ENCODE peak calls at places on chromosomes 12 and 14, in six cellular contexts. One of them, this sample, is unnamed. For H3K4me1, H3K9me3 and H3K27me3, the result is how much of the 10 kb centered on the place peaks cover.

GRCh38 chr14:100765296-100765695 is 38.6 kb downstream of the DLK1 start:
- DNase-seq in tibial artery: peak
- DNase-seq in DND-41: no peak
- DNase-seq in NT2/D1: no peak
- DNase-seq in body of pancreas: no peak
- DNase-seq in ovary: no peak
- DNase-seq in this sample: no peak

GRCh38 chr14:74922752-74923401 is at the start of gene RPS6KL1:
- DNase-seq in DND-41: no peak
- DNase-seq in tibial artery: peak
- DNase-seq in ovary: peak
- DNase-seq in NT2/D1: peak
- DNase-seq in body of pancreas: peak
- DNase-seq in this sample: peak

GRCh38 chr12:15220961-15221885 is at the start of gene RERG:
- DNase-seq in NT2/D1: peak
- DNase-seq in DND-41: peak
- DNase-seq in tibial artery: peak
- DNase-seq in body of pancreas: peak
- DNase-seq in ovary: peak
- DNase-seq in this sample: peak

GRCh38 chr12:124428136-124428791 is 133.4 kb downstream of the RFLNA start:
- DNase-seq in ovary: no peak
- DNase-seq in NT2/D1: no peak
- DNase-seq in tibial artery: no peak
- DNase-seq in body of pancreas: peak
- DNase-seq in DND-41: no peak
- DNase-seq in this sample: no peak

GRCh38 chr12:112007945-112008344 is 5.0 kb downstream of the TMEM116 start:
- DNase-seq in tibial artery: no peak
- DNase-seq in ovary: no peak
- DNase-seq in DND-41: no peak
- DNase-seq in body of pancreas: no peak
- DNase-seq in NT2/D1: no peak
- DNase-seq in this sample: no peak

GRCh38 chr14:91744068-91744480 is 12.2 kb upstream of the CATSPERB start:
- DNase-seq in ovary: no peak
- DNase-seq in tibial artery: no peak
- DNase-seq in NT2/D1: no peak
- DNase-seq in DND-41: no peak
- DNase-seq in body of pancreas: peak
- DNase-seq in this sample: no peak

GRCh38 chr14:97723834-97724770 is 926.9 kb downstream of the VRK1 start:
- DNase-seq in tibial artery: no peak
- DNase-seq in ovary: no peak
- DNase-seq in NT2/D1: no peak
- DNase-seq in DND-41: peak
- DNase-seq in body of pancreas: no peak
- DNase-seq in this sample: peak

GRCh38 chr12:92021665-92022033 is 124.0 kb downstream of the BTG1 start:
- DNase-seq in body of pancreas: no peak
- DNase-seq in ovary: no peak
- DNase-seq in tibial artery: no peak
- DNase-seq in DND-41: no peak
- DNase-seq in NT2/D1: peak
- DNase-seq in this sample: no peak

GRCh38 chr12:49264466-49264872 is 413 bp upstream of the TUBA1C start:
- DNase-seq in body of pancreas: no peak
- DNase-seq in NT2/D1: no peak
- DNase-seq in tibial artery: no peak
- DNase-seq in DND-41: no peak
- DNase-seq in ovary: no peak
- DNase-seq in this sample: peak

GRCh38 chr12:19978193-19978592 is 390.1 kb upstream of the PDE3A start:
- DNase-seq in ovary: no peak
- DNase-seq in tibial artery: no peak
- DNase-seq in DND-41: no peak
- DNase-seq in body of pancreas: no peak
- DNase-seq in NT2/D1: no peak
- DNase-seq in this sample: no peak

GRCh38 chr12:85835810-85836715 is at the start of gene RASSF9:
- DNase-seq in DND-41: no peak
- DNase-seq in NT2/D1: no peak
- DNase-seq in body of pancreas: peak
- DNase-seq in ovary: peak
- DNase-seq in tibial artery: peak
- DNase-seq in this sample: no peak

GRCh38 chr12:121009744-121010143 is 6.5 kb downstream of the C12orf43 start:
- DNase-seq in DND-41: no peak
- DNase-seq in body of pancreas: peak
- DNase-seq in ovary: no peak
- DNase-seq in NT2/D1: peak
- DNase-seq in tibial artery: no peak
- DNase-seq in this sample: no peak

GRCh38 chr14:77219591-77219990 is 38.0 kb downstream of the TMEM63C start:
- DNase-seq in DND-41: no peak
- DNase-seq in tibial artery: no peak
- DNase-seq in ovary: no peak
- DNase-seq in body of pancreas: peak
- DNase-seq in NT2/D1: no peak
- DNase-seq in this sample: no peak

GRCh38 chr12:88360349-88360748 is 218.2 kb downstream of the TMTC3 start:
- DNase-seq in DND-41: no peak
- DNase-seq in tibial artery: no peak
- DNase-seq in body of pancreas: no peak
- DNase-seq in ovary: no peak
- DNase-seq in NT2/D1: no peak
- DNase-seq in this sample: no peak

GRCh38 chr12:119512772-119513497 is 80.6 kb upstream of the TMEM233 start:
- DNase-seq in tibial artery: no peak
- DNase-seq in ovary: no peak
- DNase-seq in NT2/D1: no peak
- DNase-seq in DND-41: peak
- DNase-seq in body of pancreas: no peak
- DNase-seq in this sample: no peak

GRCh38 chr14:101087614-101088394 is 184.3 kb upstream of the RTL1 start:
- DNase-seq in DND-41: no peak
- DNase-seq in body of pancreas: no peak
- DNase-seq in tibial artery: peak
- DNase-seq in ovary: no peak
- DNase-seq in NT2/D1: no peak
- DNase-seq in this sample: no peak

GRCh38 chr14:81268016-81268416 is 47.3 kb upstream of the GTF2A1 start:
- DNase-seq in ovary: no peak
- DNase-seq in NT2/D1: no peak
- DNase-seq in body of pancreas: no peak
- DNase-seq in tibial artery: no peak
- DNase-seq in DND-41: peak
- DNase-seq in this sample: no peak

GRCh38 chr12:80232873-80233272 is 133.5 kb downstream of the OTOGL start:
- DNase-seq in NT2/D1: no peak
- DNase-seq in body of pancreas: no peak
- DNase-seq in DND-41: no peak
- DNase-seq in ovary: no peak
- DNase-seq in tibial artery: no peak
- DNase-seq in this sample: no peak

GRCh38 chr12:4272014-4272975 is 1.3 kb upstream of the CCND2 start:
- DNase-seq in NT2/D1: peak
- DNase-seq in ovary: peak
- DNase-seq in body of pancreas: peak
- DNase-seq in tibial artery: peak
- DNase-seq in DND-41: peak
- DNase-seq in this sample: peak
- H3K4me1 ChIP-seq in NT2/D1: under half
- H3K4me1 ChIP-seq in ovary: under half
- H3K4me1 ChIP-seq in body of pancreas: half or more
- H3K4me1 ChIP-seq in tibial artery: half or more
- H3K4me1 ChIP-seq in DND-41: half or more
- H3K4me1 ChIP-seq in this sample: under half

GRCh38 chr12:43978546-43978945 is 142.7 kb downstream of the TMEM117 start:
- DNase-seq in DND-41: no peak
- DNase-seq in tibial artery: no peak
- DNase-seq in ovary: no peak
- DNase-seq in NT2/D1: no peak
- DNase-seq in body of pancreas: no peak
- DNase-seq in this sample: no peak

GRCh38 chr12:43981726-43982125 is 145.8 kb downstream of the TMEM117 start:
- DNase-seq in DND-41: no peak
- DNase-seq in ovary: no peak
- DNase-seq in NT2/D1: no peak
- DNase-seq in body of pancreas: no peak
- DNase-seq in tibial artery: no peak
- DNase-seq in this sample: no peak

GRCh38 chr12:43980627-43981191 is 144.8 kb downstream of the TMEM117 start:
- DNase-seq in DND-41: no peak
- DNase-seq in ovary: no peak
- DNase-seq in body of pancreas: no peak
- DNase-seq in tibial artery: no peak
- DNase-seq in NT2/D1: no peak
- DNase-seq in this sample: no peak

GRCh38 chr12:43979450-43979849 is 143.6 kb downstream of the TMEM117 start:
- DNase-seq in body of pancreas: no peak
- DNase-seq in DND-41: no peak
- DNase-seq in tibial artery: no peak
- DNase-seq in ovary: no peak
- DNase-seq in NT2/D1: no peak
- DNase-seq in this sample: no peak

DNA sequence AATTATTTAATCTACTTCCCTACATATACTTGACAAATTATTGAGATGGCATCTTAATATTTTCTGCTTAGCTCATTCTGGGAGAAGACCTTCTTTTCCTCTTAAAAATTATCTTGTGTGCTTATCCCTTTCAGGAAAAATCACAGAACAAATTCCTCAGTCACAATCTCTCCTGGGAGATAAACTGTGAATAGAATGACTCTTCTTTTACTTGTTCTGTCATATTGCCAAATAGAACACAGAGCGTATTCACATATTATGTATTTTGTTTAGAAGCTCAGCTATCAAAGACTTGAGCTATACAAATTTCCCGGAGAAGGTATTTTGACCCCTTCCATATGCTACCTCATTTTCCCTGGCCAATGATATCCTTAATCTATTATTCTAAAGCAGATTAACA is 146.7 kb downstream of the TMEM117 start:
- DNase-seq in ovary: no peak
- DNase-seq in NT2/D1: no peak
- DNase-seq in DND-41: no peak
- DNase-seq in tibial artery: no peak
- DNase-seq in body of pancreas: no peak
- DNase-seq in this sample: no peak
- H3K9me3 ChIP-seq in ovary: under half
- H3K9me3 ChIP-seq in NT2/D1: under half
- H3K9me3 ChIP-seq in DND-41: under half
- H3K9me3 ChIP-seq in tibial artery: under half
- H3K9me3 ChIP-seq in body of pancreas: under half
- H3K9me3 ChIP-seq in this sample: under half

GRCh38 chr12:116692605-116693004 is 45.3 kb downstream of the SPRING1 start:
- DNase-seq in NT2/D1: no peak
- DNase-seq in tibial artery: no peak
- DNase-seq in DND-41: no peak
- DNase-seq in body of pancreas: no peak
- DNase-seq in ovary: no peak
- DNase-seq in this sample: no peak
- H3K27me3 ChIP-seq in NT2/D1: under half
- H3K27me3 ChIP-seq in tibial artery: under half
- H3K27me3 ChIP-seq in DND-41: under half
- H3K27me3 ChIP-seq in body of pancreas: under half
- H3K27me3 ChIP-seq in ovary: under half
- H3K27me3 ChIP-seq in this sample: under half

DNA sequence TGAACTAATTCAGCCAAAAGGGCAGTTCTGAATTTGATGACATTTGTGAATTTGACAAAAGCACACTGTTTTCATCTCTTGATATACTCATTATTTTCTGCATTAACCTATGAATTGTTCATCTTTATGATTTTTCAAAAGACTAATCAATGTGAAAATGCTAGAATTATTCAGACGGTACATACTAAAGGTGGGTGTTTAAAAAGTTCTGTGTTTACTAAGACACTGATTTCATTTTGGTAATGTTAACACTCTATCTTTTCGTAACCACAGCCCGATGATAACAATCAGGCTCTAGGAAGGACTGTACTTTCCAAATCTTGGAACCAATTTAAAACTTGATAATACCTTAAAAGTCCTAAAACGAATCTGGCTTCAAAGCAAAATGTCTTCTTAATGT is 9.4 kb downstream of the AKAP5 start:
- DNase-seq in tibial artery: no peak
- DNase-seq in ovary: no peak
- DNase-seq in DND-41: no peak
- DNase-seq in body of pancreas: no peak
- DNase-seq in NT2/D1: no peak
- DNase-seq in this sample: no peak
- H3K4me1 ChIP-seq in tibial artery: under half
- H3K4me1 ChIP-seq in ovary: under half
- H3K4me1 ChIP-seq in DND-41: under half
- H3K4me1 ChIP-seq in body of pancreas: under half
- H3K4me1 ChIP-seq in NT2/D1: under half
- H3K4me1 ChIP-seq in this sample: under half

GRCh38 chr12:7293670-7294069 is 10.2 kb upstream of the ACSM4 start:
- DNase-seq in DND-41: no peak
- DNase-seq in tibial artery: no peak
- DNase-seq in NT2/D1: no peak
- DNase-seq in body of pancreas: no peak
- DNase-seq in ovary: no peak
- DNase-seq in this sample: no peak

GRCh38 chr12:7295529-7295928 is 8.3 kb upstream of the ACSM4 start:
- DNase-seq in ovary: no peak
- DNase-seq in body of pancreas: no peak
- DNase-seq in tibial artery: no peak
- DNase-seq in NT2/D1: no peak
- DNase-seq in DND-41: no peak
- DNase-seq in this sample: no peak

GRCh38 chr12:7292300-7292699 is 11.6 kb upstream of the ACSM4 start:
- DNase-seq in NT2/D1: no peak
- DNase-seq in DND-41: no peak
- DNase-seq in tibial artery: no peak
- DNase-seq in ovary: no peak
- DNase-seq in body of pancreas: no peak
- DNase-seq in this sample: no peak

GRCh38 chr12:7289743-7290142 is 14.1 kb upstream of the ACSM4 start:
- DNase-seq in DND-41: no peak
- DNase-seq in ovary: no peak
- DNase-seq in tibial artery: no peak
- DNase-seq in NT2/D1: peak
- DNase-seq in body of pancreas: no peak
- DNase-seq in this sample: no peak
- H3K9me3 ChIP-seq in DND-41: under half
- H3K9me3 ChIP-seq in ovary: under half
- H3K9me3 ChIP-seq in tibial artery: under half
- H3K9me3 ChIP-seq in NT2/D1: half or more
- H3K9me3 ChIP-seq in body of pancreas: under half
- H3K9me3 ChIP-seq in this sample: under half